ENCODE peak calls at places on chromosomes 11 and 22, in seven cellular contexts. E, O, M, I, B, K and N are unnamed samples.

GRCh38 chr11:130413383-130414106 is 14.9 kb downstream of the ADAMTS8 start:
- DNase-seq in K (no peak), M (peak; percentile 91), O (no peak), B (no peak), I (no peak), E (peak; percentile 88), N (no peak)

GRCh38 chr22:25113316-25113721 is 86.3 kb upstream of the CRYBB3 start:
- DNase-seq in M (no peak), B (no peak), E (no peak), I (no peak), O (no peak), K (no peak), N (peak; percentile 78)

GRCh38 chr22:44924098-44924497 is 85.7 kb downstream of the PHF21B start:
- DNase-seq in O (no peak), I (no peak), E (no peak), M (no peak), B (no peak), K (no peak), N (no peak)

GRCh38 chr11:128188346-128189115 is 398.8 kb downstream of the ETS1 start:
- DNase-seq in O (no peak), K (no peak), I (no peak), M (peak; percentile 78), E (no peak), B (no peak), N (no peak)

GRCh38 chr11:73152086-73152853 is 10.2 kb upstream of the FCHSD2 start:
- DNase-seq in E (no peak), B (no peak), K (no peak), I (peak; percentile 92), M (no peak), O (no peak), N (no peak)

GRCh38 chr22:18950141-18950540 is 14.0 kb upstream of the PRODH start:
- DNase-seq in O (no peak), B (no peak), I (no peak), E (no peak), M (no peak), K (no peak), N (no peak)

GRCh38 chr11:82733444-82734119 is at the start of gene FAM181B:
- DNase-seq in B (no peak), O (no peak), E (peak; percentile 25), M (peak; percentile 10), K (peak; percentile 65), I (no peak), N (peak; percentile 49)

GRCh38 chr22:17955611-17956379 is 68.6 kb downstream of the MICAL3 start:
- DNase-seq in O (no peak), I (no peak), M (no peak), K (no peak), E (no peak), B (no peak), N (no peak)

GRCh38 chr11:92667446-92668165 is 301.8 kb upstream of the MTNR1B start:
- DNase-seq in O (no peak), E (no peak), K (no peak), M (no peak), I (no peak), B (no peak), N (no peak)

GRCh38 chr22:37484115-37485005 is 1.8 kb downstream of the MFNG start:
- DNase-seq in B (peak; percentile 44), K (peak; percentile 61), E (no peak), O (no peak), I (peak; percentile 93), M (no peak), N (peak; percentile 66)

GRCh38 chr22:25027959-25028840 is 75.7 kb downstream of the KIAA1671 start:
- DNase-seq in E (peak; percentile 22), M (no peak), I (no peak), B (no peak), K (peak; percentile 63), O (no peak), N (no peak)

GRCh38 chr11:115736146-115736545 is 231.9 kb upstream of the CADM1 start:
- DNase-seq in B (no peak), I (peak; percentile 3), E (no peak), K (no peak), M (no peak), O (no peak), N (no peak)

GRCh38 chr11:67277231-67277961 is 11.1 kb downstream of the GRK2 start:
- DNase-seq in M (peak; percentile 74), E (peak; percentile 80), O (peak; percentile 7), K (peak; percentile 85), B (peak; percentile 51), I (peak; percentile 99), N (peak; percentile 70)

GRCh38 chr22:38741166-38741565 is 14.6 kb downstream of the SUN2 start:
- DNase-seq in I (no peak), O (no peak), B (no peak), E (no peak), M (no peak), K (no peak), N (no peak)

GRCh38 chr11:117905524-117905923 is 23.7 kb downstream of the TMPRSS13 start:
- DNase-seq in O (no peak), I (no peak), K (no peak), B (no peak), E (no peak), M (no peak), N (no peak)

GRCh38 chr11:70124321-70125061 is 46.4 kb downstream of the ANO1 start:
- DNase-seq in M (no peak), B (no peak), E (no peak), I (no peak), O (no peak), K (no peak), N (no peak)

GRCh38 chr11:63920126-63920869 is 3.3 kb upstream of the RCOR2 start:
- DNase-seq in O (no peak), B (no peak), M (peak; percentile 37), E (no peak), K (peak; percentile 73), I (no peak), N (peak; percentile 67)

GRCh38 chr22:40818192-40818746 is 877 bp downstream of the SLC25A17 start:
- DNase-seq in B (no peak), E (no peak), K (no peak), O (no peak), I (no peak), M (no peak), N (no peak)